ENCODE peak calls at places on chromosomes 4 and X, in seven cellular contexts. H, C, O, T, F, J and V are unnamed samples.

GRCh38 chr4:176066757-176067156 is 1.1 kb downstream of the WDR17 start:
- DNase-seq in T (no peak), C (no peak), H (no peak), F (no peak), J (no peak), O (no peak), V (no peak)

GRCh38 chr4:31613946-31614623 is 893.9 kb downstream of the PCDH7 start:
- DNase-seq in F (peak), O (no peak), J (no peak), H (no peak), C (no peak), T (no peak), V (no peak)

GRCh38 chr4:48602222-48602621 is 112.2 kb downstream of the ZAR1 start:
- DNase-seq in F (no peak), H (no peak), J (no peak), C (no peak), T (no peak), O (no peak), V (peak)

GRCh38 chr4:174209296-174209695 is 74.2 kb downstream of the FBXO8 start:
- DNase-seq in J (no peak), C (no peak), F (no peak), O (no peak), H (no peak), T (no peak), V (no peak)

GRCh38 chr4:83281326-83281725 is 3.3 kb downstream of the COQ2 start:
- DNase-seq in H (no peak), C (no peak), J (no peak), F (no peak), O (no peak), T (no peak), V (no peak)

GRCh38 chr4:108107729-108108382 is 60.9 kb downstream of the LEF1 start:
- DNase-seq in C (no peak), J (no peak), T (no peak), F (no peak), O (no peak), H (no peak), V (no peak)

GRCh38 chr4:101009471-101009870 is 337.9 kb downstream of the PPP3CA start:
- DNase-seq in T (no peak), J (no peak), C (no peak), H (no peak), O (peak), F (no peak), V (no peak)

GRCh38 chr4:32172761-32173160 is 1452.6 kb downstream of the PCDH7 start:
- DNase-seq in C (no peak), F (no peak), H (no peak), J (no peak), O (no peak), T (no peak), V (no peak)

GRCh38 chr4:156198511-156198910 is 244.8 kb upstream of the CTSO start:
- DNase-seq in J (no peak), O (no peak), C (no peak), H (no peak), T (no peak), F (no peak), V (no peak)

GRCh38 chr4:6362896-6363295 is 93.2 kb downstream of the WFS1 start:
- DNase-seq in T (no peak), H (no peak), F (peak), J (no peak), C (no peak), O (peak), V (no peak)

GRCh38 chrX:18895157-18895952 is 88.6 kb downstream of the PHKA2 start:
- DNase-seq in T (peak), H (no peak), F (no peak), C (no peak), J (no peak), O (no peak), V (no peak)

GRCh38 chrX:101685923-101686322 is 26.3 kb upstream of the ARMCX2 start:
- DNase-seq in J (no peak), O (no peak), H (no peak), F (no peak), C (no peak), T (no peak), V (no peak)

GRCh38 chr4:53931423-53932060 is 132.9 kb downstream of the CHIC2 start:
- DNase-seq in T (no peak), O (no peak), J (no peak), F (no peak), C (no peak), H (no peak), V (no peak)

GRCh38 chrX:40105791-40106676 is 8.3 kb upstream of the BCOR start:
- DNase-seq in F (peak), J (no peak), C (peak), T (peak), O (peak), H (no peak), V (peak)

GRCh38 chr4:39855909-39856512 is 121.7 kb downstream of the PDS5A start:
- DNase-seq in C (no peak), F (no peak), T (no peak), O (no peak), J (no peak), H (no peak), V (no peak)

GRCh38 chr4:1201851-1202525 is 29.6 kb upstream of the SPON2 start:
- DNase-seq in J (no peak), H (peak), C (peak), T (peak), O (peak), F (no peak), V (no peak)

GRCh38 chr4:76250962-76251361 is 559 bp upstream of the FAM47E start:
- DNase-seq in F (no peak), T (no peak), H (no peak), O (peak), J (no peak), C (no peak), V (no peak)

GRCh38 chr4:33649015-33649414 is 2595.3 kb downstream of the ARAP2 start:
- DNase-seq in J (no peak), T (no peak), O (no peak), H (peak), C (no peak), F (no peak), V (no peak)

GRCh38 chr4:35461931-35462659 is 782.2 kb downstream of the ARAP2 start:
- DNase-seq in T (no peak), O (no peak), C (no peak), F (no peak), J (no peak), H (no peak), V (no peak)

GRCh38 chr4:107380190-107380589 is 339.8 kb downstream of the PAPSS1 start:
- DNase-seq in O (no peak), H (no peak), C (no peak), J (no peak), T (no peak), F (no peak), V (no peak)

GRCh38 chrX:100363926-100364325 is 46.1 kb downstream of the PCDH19 start:
- DNase-seq in C (no peak), O (no peak), H (no peak), T (no peak), J (no peak), F (peak), V (no peak)

GRCh38 chr4:176920694-176921093 is 128.0 kb upstream of the VEGFC start:
- DNase-seq in F (no peak), J (no peak), O (no peak), C (no peak), T (no peak), H (no peak), V (no peak)

GRCh38 chr4:85474818-85475630 is at the start of gene ARHGAP24:
- DNase-seq in H (peak), T (peak), F (peak), J (peak), O (peak), C (peak), V (peak)

GRCh38 chrX:12956704-12957541 is 18.0 kb upstream of the TMSB4X start:
- DNase-seq in T (no peak), C (peak), J (no peak), H (no peak), O (peak), F (no peak), V (peak)

GRCh38 chrX:153460826-153461225 is 9.6 kb downstream of the HAUS7 start:
- DNase-seq in J (no peak), H (no peak), O (peak), T (no peak), F (peak), C (peak), V (peak)

GRCh38 chr4:167629272-167629671 is 395.0 kb upstream of the SPOCK3 start:
- DNase-seq in T (no peak), J (no peak), H (no peak), F (no peak), O (no peak), C (no peak), V (no peak)

GRCh38 chrX:110226931-110227330 is 91.0 kb downstream of the AMMECR1 start:
- DNase-seq in T (no peak), O (no peak), H (no peak), C (no peak), F (no peak), J (no peak), V (no peak)

GRCh38 chrX:53550756-53551463 is 116.7 kb upstream of the HSD17B10 start:
- DNase-seq in O (no peak), H (no peak), J (no peak), T (no peak), C (no peak), F (no peak), V (no peak)

GRCh38 chr4:86939123-86939522 is 4.3 kb downstream of the AFF1 start:
- DNase-seq in C (no peak), H (no peak), F (no peak), O (no peak), T (no peak), J (no peak), V (no peak)

GRCh38 chr4:184960505-184960971 is 57.8 kb upstream of the HELT start:
- DNase-seq in J (no peak), F (no peak), O (no peak), H (no peak), C (no peak), T (peak), V (no peak)

GRCh38 chr4:158170691-158171455 is 2.0 kb downstream of the GASK1B start:
- DNase-seq in J (no peak), F (no peak), C (peak), T (peak), H (no peak), O (peak), V (peak)

GRCh38 chr4:108903464-108904221 is 140.8 kb upstream of the ETNPPL start:
- DNase-seq in H (no peak), F (no peak), J (no peak), O (no peak), C (no peak), T (no peak), V (no peak)

GRCh38 chr4:125547842-125548241 is 233.1 kb downstream of the FAT4 start:
- DNase-seq in C (no peak), O (no peak), T (no peak), J (no peak), F (no peak), H (no peak), V (no peak)

GRCh38 chrX:15418707-15419181 is 34.5 kb upstream of the VEGFD start:
- DNase-seq in T (no peak), H (no peak), C (no peak), O (no peak), J (no peak), F (no peak), V (no peak)

GRCh38 chr4:123043013-123043412 is 120.6 kb upstream of the NUDT6 start:
- DNase-seq in C (no peak), H (no peak), J (no peak), T (no peak), O (no peak), F (no peak), V (no peak)

GRCh38 chr4:23819041-23819511 is 70.8 kb downstream of the PPARGC1A start:
- DNase-seq in O (no peak), F (no peak), J (no peak), H (no peak), T (no peak), C (no peak), V (no peak)

GRCh38 chr4:185179488-185179887 is 24.3 kb downstream of the CFAP97 start:
- DNase-seq in H (no peak), C (no peak), J (no peak), O (no peak), T (no peak), F (no peak), V (no peak)

GRCh38 chrX:23782863-23783568 is at the start of gene SAT1:
- DNase-seq in T (peak), H (peak), F (peak), C (peak), O (peak), J (peak), V (peak)
- TF ChIP-seq CTCF in T (peak), H (peak), F (peak), C (peak), O (peak), J (peak), V (peak)

DNA sequence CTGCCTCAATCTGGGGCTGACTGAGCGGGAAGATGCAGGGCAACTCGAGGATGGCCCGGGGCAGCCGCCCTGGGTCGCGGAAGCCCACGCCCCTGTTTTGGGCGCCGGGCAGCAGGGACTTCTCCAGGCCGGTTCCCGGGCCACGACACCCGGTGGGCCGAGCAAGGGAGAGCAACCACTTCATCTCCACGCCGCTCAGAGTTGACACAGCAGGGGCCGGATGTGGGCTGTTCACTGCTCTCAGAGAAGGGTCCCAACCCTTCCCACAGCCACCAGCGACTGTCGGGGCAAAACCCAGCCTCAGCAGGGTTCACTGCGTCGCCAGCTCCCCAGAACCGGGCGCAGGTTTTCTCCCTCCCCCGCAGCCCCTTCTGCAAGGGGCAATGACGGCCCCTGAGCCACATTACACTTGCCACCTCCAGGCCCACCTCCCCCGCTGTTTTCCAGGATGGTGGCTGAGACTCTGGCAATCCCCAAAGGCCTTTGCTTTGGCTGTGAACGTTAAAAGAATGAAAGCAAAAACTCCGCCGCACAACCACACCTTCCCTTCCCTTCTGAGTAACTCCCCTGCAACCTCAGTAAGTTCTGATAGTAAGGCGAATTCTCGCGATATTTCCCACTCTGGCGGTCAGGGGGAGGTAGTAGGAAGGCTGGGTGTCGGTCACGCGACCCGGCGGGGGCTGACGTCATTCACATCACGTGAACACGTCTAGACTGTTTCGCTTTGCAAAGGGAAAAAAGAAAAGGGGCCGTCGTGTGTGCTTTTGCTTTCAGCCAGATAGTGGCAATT is 718 bp upstream of the CAMK2D start:
- DNase-seq in T (peak), O (peak), C (peak), H (peak), F (peak), J (peak), V (peak)
- TF ChIP-seq CTCF in T (no peak), O (no peak), C (no peak), H (no peak), F (no peak), J (peak), V (no peak)

GRCh38 chr4:187929024-187929423 is 66.5 kb upstream of the ZFP42 start:
- DNase-seq in F (no peak), H (no peak), C (no peak), J (no peak), O (no peak), T (no peak), V (no peak)
- TF ChIP-seq CTCF in F (no peak), H (no peak), C (no peak), J (no peak), O (no peak), T (no peak), V (no peak)

GRCh38 chr4:21884615-21885014 is 64.0 kb downstream of the KCNIP4 start:
- DNase-seq in J (no peak), F (no peak), O (no peak), C (no peak), H (no peak), T (no peak), V (no peak)

GRCh38 chr4:21882050-21882839 is 66.3 kb downstream of the KCNIP4 start:
- DNase-seq in J (no peak), H (no peak), O (no peak), C (no peak), T (no peak), F (no peak), V (no peak)

GRCh38 chr4:21879187-21879586 is 69.4 kb downstream of the KCNIP4 start:
- DNase-seq in F (no peak), J (no peak), T (no peak), H (no peak), O (no peak), C (no peak), V (peak)
- TF ChIP-seq CTCF in F (no peak), J (no peak), T (no peak), H (peak), O (no peak), C (no peak), V (no peak)